ENCODE peak calls at places on chromosome X, in ten cellular contexts. Q is hippocampal formation; D is neural crest cell; T is Ammon's horn; J is MG63; K is Right ventricle myocardium inferior; U is iris pigment epithelial cell; H is pons; E is stimulated activated CD8-positive, alpha-beta memory T cell treated with anti-CD3 and anti-CD28 coated beads, Interleukin-2, amount 100 ng/mL, for 1 hour; I is cardiac muscle cell. N is an unnamed sample.
A peak's percentile ranks its signal among the peaks of the same experiment; 100 is the strongest.

GRCh38 chrX:154596290-154596929 is 11.5 kb downstream of the CTAG1A start:
- DNase-seq in K (no peak), T (peak; percentile 2), I (peak; percentile 70), J (peak; percentile 78), D (no peak), H (no peak), Q (no peak), U (peak; percentile 73), E (no peak), N (peak; percentile 78)

GRCh38 chrX:135340827-135341226 is 31.5 kb downstream of the ETDC start:
- DNase-seq in U (peak; percentile 7), T (no peak), I (no peak), K (no peak), Q (no peak), D (no peak), J (no peak), H (no peak), E (no peak), N (peak; percentile 42)

GRCh38 chrX:39050427-39050826 is 249.2 kb downstream of the MID1IP1 start:
- DNase-seq in I (no peak), K (no peak), D (no peak), Q (no peak), T (no peak), E (no peak), U (no peak), J (no peak), H (no peak), N (no peak)

GRCh38 chrX:20270557-20270880 is 3.8 kb upstream of the RPS6KA3 start:
- DNase-seq in E (no peak), K (no peak), I (peak; percentile 46), T (no peak), Q (no peak), D (no peak), H (no peak), U (peak; percentile 29), J (no peak), N (no peak)

GRCh38 chrX:41322821-41323603 is 10.9 kb upstream of the DDX3X start:
- DNase-seq in T (no peak), J (no peak), I (no peak), H (no peak), K (no peak), U (no peak), Q (no peak), E (no peak), D (no peak), N (no peak)

GRCh38 chrX:13666836-13667235 is 13.9 kb downstream of the TCEANC start:
- DNase-seq in K (no peak), I (peak; percentile 48), H (peak; percentile 91), Q (no peak), D (no peak), T (peak; percentile 77), U (no peak), E (no peak), J (peak; percentile 30), N (no peak)

GRCh38 chrX:115503099-115503498 is 57.9 kb upstream of the PLS3 start:
- DNase-seq in I (no peak), K (no peak), H (no peak), U (no peak), Q (no peak), T (no peak), J (no peak), D (no peak), E (no peak), N (no peak)

GRCh38 chrX:151596282-151596681 is 32.8 kb downstream of the PASD1 start:
- DNase-seq in E (no peak), T (no peak), D (no peak), K (no peak), H (no peak), J (no peak), U (no peak), I (no peak), Q (no peak), N (no peak)

GRCh38 chrX:16435399-16435986 is 214.5 kb upstream of the S100G start:
- DNase-seq in K (no peak), J (no peak), I (no peak), Q (no peak), H (no peak), T (no peak), D (no peak), U (no peak), E (no peak), N (no peak)

GRCh38 chrX:103628386-103629290 is at the start of gene TCEAL1:
- DNase-seq in I (peak; percentile 37), Q (peak; percentile 35), E (no peak), T (peak; percentile 80), J (peak; percentile 44), D (peak; percentile 25), U (peak; percentile 31), K (peak; percentile 73), H (peak; percentile 73), N (peak; percentile 35)

GRCh38 chrX:15416133-15416993 is 32.1 kb upstream of the VEGFD start:
- DNase-seq in Q (no peak), J (peak; percentile 29), K (no peak), D (no peak), I (no peak), T (no peak), U (no peak), E (no peak), H (peak; percentile 0), N (no peak)

GRCh38 chrX:78708171-78708570 is 39.3 kb upstream of the LPAR4 start:
- DNase-seq in E (no peak), K (no peak), Q (no peak), D (no peak), J (no peak), H (no peak), I (peak; percentile 63), U (peak; percentile 41), T (peak; percentile 2), N (peak; percentile 38)

GRCh38 chrX:46665232-46666162 is 91.9 kb downstream of the CHST7 start:
- DNase-seq in D (no peak), E (no peak), Q (no peak), J (no peak), K (no peak), T (no peak), I (no peak), H (no peak), U (no peak), N (no peak)

GRCh38 chrX:154401918-154402621 is 3.9 kb downstream of the RPL10 start:
- DNase-seq in I (peak; percentile 26), J (no peak), K (no peak), H (no peak), U (no peak), D (no peak), E (no peak), T (no peak), Q (no peak), N (no peak)

GRCh38 chrX:39966186-39966585 is 131.6 kb downstream of the BCOR start:
- DNase-seq in K (no peak), U (no peak), Q (no peak), E (no peak), I (peak; percentile 51), H (no peak), D (no peak), T (no peak), J (no peak), N (no peak)

GRCh38 chrX:153560466-153560865 is 38.5 kb downstream of the CCNQ start:
- DNase-seq in J (no peak), E (no peak), Q (no peak), D (no peak), U (no peak), I (no peak), T (no peak), H (no peak), K (no peak), N (no peak)

GRCh38 chrX:7420712-7421111 is 272.8 kb upstream of the PUDP start:
- DNase-seq in U (no peak), H (no peak), J (no peak), E (no peak), D (no peak), K (no peak), Q (no peak), T (no peak), I (no peak), N (no peak)

GRCh38 chrX:3076416-3076991 is 35.2 kb downstream of the ARSF start:
- DNase-seq in I (no peak), E (no peak), U (no peak), K (no peak), H (no peak), J (no peak), D (no peak), T (no peak), Q (no peak), N (no peak)

GRCh38 chrX:56813318-56813837 is 84.3 kb downstream of the NBDY start:
- DNase-seq in T (no peak), E (no peak), J (no peak), D (no peak), U (peak; percentile 80), H (peak; percentile 24), I (peak; percentile 87), K (no peak), Q (no peak), N (peak; percentile 62)

GRCh38 chrX:55450259-55450658 is 1.7 kb upstream of the MAGEH1 start:
- DNase-seq in T (peak; percentile 4), J (no peak), Q (no peak), U (peak; percentile 2), I (peak; percentile 21), E (no peak), K (no peak), H (peak; percentile 26), D (no peak), N (peak; percentile 1)

N was measured in GM03348.